ENCODE peak calls at places on chromosome 18, in six cellular contexts. A is MM.1S, F is K562, M is HepG2, D is GM23248, E is hepatocyte. X is an unnamed sample.

GRCh38 chr18:49371786-49372185 is 88.7 kb downstream of the DYM start:
- DNase-seq in A (no peak), D (peak; percentile 14), F (no peak), E (no peak), M (no peak), X (no peak)

GRCh38 chr18:58288922-58289797 is 245.1 kb downstream of the NEDD4L start:
- DNase-seq in E (peak; percentile 64), A (no peak), F (peak; percentile 21), D (peak; percentile 55), M (no peak), X (peak; percentile 49)

GRCh38 chr18:57784034-57784815 is 18.9 kb downstream of the ATP8B1 start:
- DNase-seq in M (peak; percentile 43), A (no peak), E (no peak), F (peak; percentile 37), D (peak; percentile 87), X (peak; percentile 40)

GRCh38 chr18:34773961-34774754 is 64.1 kb downstream of the DTNA start:
- DNase-seq in E (peak; percentile 18), A (peak; percentile 68), M (no peak), F (no peak), D (peak; percentile 35), X (peak; percentile 33)

GRCh38 chr18:9987355-9987754 is 73.5 kb downstream of the VAPA start:
- DNase-seq in A (no peak), D (no peak), F (no peak), M (no peak), E (no peak), X (no peak)

GRCh38 chr18:75790821-75791220 is 363.3 kb upstream of the SMIM21 start:
- DNase-seq in D (no peak), E (no peak), A (no peak), M (no peak), F (no peak), X (no peak)

GRCh38 chr18:67451952-67452351 is 64.6 kb downstream of the DSEL start:
- DNase-seq in M (no peak), D (no peak), E (no peak), F (no peak), A (no peak), X (no peak)

GRCh38 chr18:13585379-13586153 is 140.8 kb downstream of the FAM210A start:
- DNase-seq in M (no peak), F (no peak), A (no peak), D (no peak), E (no peak), X (no peak)

GRCh38 chr18:10291568-10291981 is 162.9 kb upstream of the APCDD1 start:
- DNase-seq in E (peak; percentile 23), F (no peak), M (no peak), D (peak; percentile 83), A (no peak), X (no peak)

GRCh38 chr18:13465476-13465875 is 246.9 kb downstream of the LDLRAD4 start:
- DNase-seq in M (no peak), A (no peak), D (no peak), E (no peak), F (no peak), X (no peak)

GRCh38 chr18:41940506-41941215 is 14.4 kb upstream of the PIK3C3 start:
- DNase-seq in F (no peak), E (peak; percentile 49), A (no peak), D (peak; percentile 86), M (no peak), X (peak; percentile 56)

GRCh38 chr18:63309422-63309821 is 10.1 kb downstream of the BCL2 start:
- DNase-seq in M (no peak), F (no peak), E (no peak), D (no peak), A (no peak), X (no peak)

GRCh38 chr18:45733535-45733934 is 9.6 kb downstream of the SLC14A1 start:
- DNase-seq in A (no peak), M (no peak), E (no peak), F (peak; percentile 3), D (no peak), X (no peak)

GRCh38 chr18:56382541-56382940 is 255.9 kb downstream of the TXNL1 start:
- DNase-seq in F (no peak), E (no peak), D (no peak), A (peak; percentile 48), M (no peak), X (no peak)

GRCh38 chr18:7482342-7482741 is 84.8 kb upstream of the PTPRM start:
- DNase-seq in M (no peak), F (no peak), A (no peak), E (no peak), D (peak; percentile 35), X (no peak)

DNA sequence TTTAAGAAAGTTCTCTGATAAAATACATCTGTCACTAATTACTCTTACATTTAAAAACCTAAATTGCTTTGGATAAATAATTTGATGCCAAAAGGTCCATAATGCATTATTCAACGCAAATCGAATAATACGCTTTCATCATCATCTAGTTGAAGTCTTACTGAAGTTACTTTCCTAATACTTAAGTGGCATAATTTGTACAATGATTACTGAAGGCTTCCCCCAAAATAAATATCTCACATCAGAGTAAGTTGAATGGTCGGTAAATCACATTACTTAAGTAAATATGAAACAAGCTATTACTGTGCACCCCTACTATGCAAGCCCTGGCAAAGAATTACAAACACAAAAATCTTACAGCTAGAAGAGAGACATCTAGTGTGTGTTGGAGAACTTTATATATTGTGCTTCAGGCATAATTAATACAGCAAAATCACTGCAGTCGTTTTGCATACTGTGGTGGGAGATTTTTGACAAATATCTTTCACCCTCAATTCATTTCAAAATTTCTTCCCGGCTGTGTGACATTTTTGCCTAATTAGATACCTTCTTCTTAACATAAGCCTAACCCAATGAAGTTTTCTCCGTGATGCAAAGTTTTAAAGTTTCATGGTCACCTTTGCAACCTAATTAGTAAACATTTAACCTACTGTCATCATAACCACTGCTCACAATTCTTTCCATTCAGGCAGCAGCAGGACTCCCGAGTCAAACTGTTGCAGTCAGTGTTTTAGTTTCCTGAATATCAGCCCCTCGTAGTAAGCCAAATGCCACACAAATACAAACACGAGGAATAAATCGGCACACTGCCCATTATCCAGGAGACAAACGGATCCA is 106.0 kb upstream of the KCTD1 start:
- DNase-seq in M (no peak), F (no peak), E (no peak), D (no peak), A (no peak), X (no peak)
- TF ChIP-seq EZH2 in M (no peak), F (no peak), E (no peak), D (no peak), A (no peak), X (no peak)

DNA sequence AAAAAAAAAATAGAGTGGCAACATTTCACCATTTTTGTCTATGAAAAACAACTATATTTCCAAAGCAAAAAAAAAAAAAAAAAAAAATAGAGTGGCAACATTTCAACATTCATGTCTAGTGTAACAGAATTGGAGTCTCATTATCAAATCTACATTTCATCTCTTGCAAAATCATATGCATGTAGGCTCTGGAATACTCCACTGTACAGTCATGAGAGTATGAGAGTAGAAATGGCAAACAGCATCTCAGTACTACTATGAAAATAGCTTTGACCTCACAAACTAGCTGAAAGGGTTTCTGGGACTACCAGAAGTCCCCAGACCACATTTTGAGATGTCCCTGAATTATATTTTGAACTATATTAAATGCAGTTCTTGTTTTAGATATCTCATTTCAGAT is 82.8 kb downstream of the SMAD2 start:
- DNase-seq in E (no peak), M (no peak), A (no peak), D (no peak), F (no peak), X (no peak)
- H3K36me3 ChIP-seq in E (no peaks in the 10 kb centered on the region), M (peaks cover 40% of the 10 kb centered on the region), A (no peaks in the 10 kb centered on the region), D (peaks cover 28% of the 10 kb centered on the region), F (peaks cover 35% of the 10 kb centered on the region), X (no peaks in the 10 kb centered on the region)

GRCh38 chr18:47263828-47264314 is 12.4 kb upstream of the SKOR2 start:
- DNase-seq in F (no peak), E (no peak), A (no peak), D (no peak), M (no peak), X (no peak)
- TF ChIP-seq EZH2 in F (no peak), E (peak; percentile 95), A (no peak), D (peak; percentile 30), M (no peak), X (no peak)

GRCh38 chr18:69795785-69796184 is 151.9 kb downstream of the CD226 start:
- DNase-seq in M (no peak), E (peak; percentile 3), F (no peak), D (peak; percentile 47), A (no peak), X (peak; percentile 41)

GRCh38 chr18:69789794-69790193 is 157.9 kb downstream of the CD226 start:
- DNase-seq in E (no peak), M (peak; percentile 97), D (no peak), F (no peak), A (no peak), X (no peak)

GRCh38 chr18:69787825-69788547 is 159.7 kb downstream of the CD226 start:
- DNase-seq in E (no peak), D (peak; percentile 68), A (no peak), M (peak; percentile 67), F (peak; percentile 2), X (peak; percentile 75)

GRCh38 chr18:69786427-69786826 is 161.2 kb downstream of the CD226 start:
- DNase-seq in A (no peak), D (no peak), M (no peak), F (no peak), E (no peak), X (no peak)

GRCh38 chr18:69790649-69791048 is 157.0 kb downstream of the CD226 start:
- DNase-seq in M (no peak), E (no peak), F (no peak), A (no peak), D (no peak), X (no peak)
- H3K36me3 ChIP-seq in M (no peaks in the 10 kb centered on the region), E (no peaks in the 10 kb centered on the region), F (no peaks in the 10 kb centered on the region), A (no peaks in the 10 kb centered on the region), D (no peaks in the 10 kb centered on the region), X (no peaks in the 10 kb centered on the region)

GRCh38 chr18:69784840-69785239 is 162.8 kb downstream of the CD226 start:
- DNase-seq in D (no peak), F (no peak), E (no peak), A (no peak), M (no peak), X (no peak)

GRCh38 chr18:69785466-69785865 is 162.2 kb downstream of the CD226 start:
- DNase-seq in M (no peak), F (no peak), D (peak; percentile 3), E (no peak), A (no peak), X (no peak)
- TF ChIP-seq EZH2 in M (no peak), F (no peak), D (no peak), E (no peak), A (no peak), X (no peak)

DNA sequence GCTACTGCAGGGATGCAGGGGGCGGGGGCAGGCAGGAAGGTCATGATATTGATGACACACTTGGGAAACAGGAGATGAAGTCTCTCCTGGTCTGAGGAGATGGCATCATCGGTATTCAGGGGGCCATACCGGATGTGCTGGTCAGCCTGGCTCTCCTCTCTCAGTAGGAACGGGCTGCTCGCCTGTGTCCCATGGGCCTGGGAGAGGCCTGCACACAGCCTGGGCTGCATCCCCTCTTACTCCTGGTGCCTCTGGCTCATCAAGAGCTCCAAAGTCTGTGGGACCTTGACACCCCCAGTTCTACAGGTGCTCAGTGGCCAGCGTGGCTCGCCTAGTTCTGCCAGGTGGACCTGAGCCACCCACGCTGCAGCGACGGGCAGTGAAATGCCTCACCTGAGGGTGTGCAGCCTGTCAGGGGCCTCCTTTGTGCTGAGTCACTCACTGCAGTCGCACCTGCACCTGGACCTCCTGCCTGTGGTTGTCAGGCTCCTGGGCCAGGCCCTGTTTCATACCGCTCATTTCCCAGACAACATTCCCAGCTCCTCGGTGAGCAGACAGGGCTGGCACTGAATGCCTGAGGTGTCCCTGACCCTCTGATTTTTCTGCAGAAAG is 18.6 kb upstream of the CNDP1 start:
- DNase-seq in A (no peak), E (no peak), F (no peak), M (no peak), D (no peak), X (no peak)
- H3K36me3 ChIP-seq in A (peaks cover 9% of the 10 kb centered on the region), E (no peaks in the 10 kb centered on the region), F (peaks cover 82% of the 10 kb centered on the region), M (peaks cover 88% of the 10 kb centered on the region), D (peaks cover 5% of the 10 kb centered on the region), X (peaks cover 3% of the 10 kb centered on the region)